ENCODE peak calls at places on chromosomes 5 and 9, in six cellular contexts. U, S, R, T, G and I are unnamed samples.

GRCh38 chr5:132673939-132674630 is at the start of gene IL4:
- DNase-seq in R (no peak), T (no peak), S (no peak), U (no peak), G (no peak), I (no peak)

GRCh38 chr5:1930880-1931589 is 48.3 kb upstream of the IRX4 start:
- DNase-seq in R (no peak), T (no peak), S (no peak), U (no peak), G (no peak), I (no peak)

GRCh38 chr9:137027369-137028012 is 546 bp downstream of the ABCA2 start:
- DNase-seq in S (no peak), T (no peak), R (no peak), U (no peak), G (peak; percentile 73), I (no peak)

GRCh38 chr9:110156902-110157301 is 51.1 kb downstream of the C9orf152 start:
- DNase-seq in T (peak; percentile 83), G (peak; percentile 91), R (no peak), U (peak; percentile 54), S (peak; percentile 90), I (peak; percentile 99)

GRCh38 chr5:20972419-20972925 is 984.5 kb upstream of the CDH18 start:
- DNase-seq in G (peak; percentile 64), R (peak; percentile 24), U (no peak), S (peak; percentile 27), T (peak; percentile 91), I (no peak)

GRCh38 chr5:178284996-178285395 is 52.4 kb upstream of the PHYKPL start:
- DNase-seq in G (no peak), U (no peak), R (no peak), T (no peak), S (no peak), I (no peak)

GRCh38 chr9:21455320-21455719 is 15.1 kb downstream of the IFNA1 start:
- DNase-seq in R (no peak), U (peak; percentile 42), G (peak; percentile 59), T (no peak), S (peak; percentile 32), I (no peak)

GRCh38 chr9:136565075-136565721 is 19.4 kb upstream of the NOTCH1 start:
- DNase-seq in T (no peak), R (no peak), G (peak; percentile 27), S (no peak), U (no peak), I (no peak)

GRCh38 chr5:123037104-123037418 is 536 bp upstream of the PPIC start:
- DNase-seq in U (no peak), T (peak; percentile 25), R (no peak), G (no peak), S (no peak), I (no peak)

GRCh38 chr5:178831049-178831448 is 28.7 kb upstream of the ZNF354B start:
- DNase-seq in G (no peak), S (no peak), U (no peak), T (no peak), R (no peak), I (no peak)

GRCh38 chr9:81548911-81549310 is 140.4 kb downstream of the TLE1 start:
- DNase-seq in T (no peak), U (no peak), R (no peak), G (no peak), S (no peak), I (no peak)

GRCh38 chr5:8340739-8341344 is 471.9 kb downstream of the MTRR start:
- DNase-seq in G (peak; percentile 62), T (no peak), R (no peak), U (no peak), S (peak; percentile 8), I (no peak)

GRCh38 chr5:42974546-42974945 is 65.6 kb downstream of the ANXA2R start:
- DNase-seq in S (peak; percentile 32), U (no peak), R (no peak), T (no peak), G (no peak), I (no peak)

GRCh38 chr9:117156771-117157535 is 257.9 kb downstream of the ASTN2 start:
- DNase-seq in G (no peak), S (no peak), T (no peak), R (no peak), U (no peak), I (no peak)

GRCh38 chr9:94961870-94962269 is 235.4 kb downstream of the AOPEP start:
- DNase-seq in T (no peak), S (no peak), U (no peak), R (no peak), G (no peak), I (no peak)

GRCh38 chr9:114894801-114895433 is 35.5 kb downstream of the TNFSF8 start:
- DNase-seq in G (peak; percentile 95), S (peak; percentile 96), T (peak; percentile 97), R (peak; percentile 94), U (no peak), I (peak; percentile 55)